ENCODE peak calls at places on chromosomes 3 and 15, in nine cellular contexts. L is transverse colon; D is effector memory CD4-positive, alpha-beta T cell; W is Peyer's patch; U is PC-9; S is esophagus squamous epithelium; E is ovary; V is heart left ventricle; T is CD8-positive, alpha-beta memory T cell. I is an unnamed sample.

GRCh38 chr3:127768346-127769008 is 53.8 kb downstream of the MGLL start:
- DNase-seq in L (no peak), D (no peak), W (no peak), U (peak), S (no peak), E (no peak), V (no peak), T (no peak), I (no peak)

GRCh38 chr3:46576386-46576785 is 10.3 kb upstream of the LRRC2 start:
- DNase-seq in L (no peak), D (no peak), W (no peak), U (no peak), S (no peak), E (no peak), V (no peak), T (no peak), I (no peak)

GRCh38 chr3:5092018-5092417 is 30.1 kb upstream of the ARL8B start:
- DNase-seq in L (no peak), D (no peak), W (peak), U (peak), S (no peak), E (no peak), V (no peak), T (no peak), I (no peak)

GRCh38 chr3:52098108-52098507 is 41.7 kb upstream of the DUSP7 start:
- DNase-seq in L (no peak), D (no peak), W (no peak), U (no peak), S (no peak), E (no peak), V (peak), T (no peak), I (no peak)

GRCh38 chr3:24160424-24160823 is 215.3 kb downstream of the NR1D2 start:
- DNase-seq in L (no peak), D (no peak), W (no peak), U (no peak), S (no peak), E (peak), V (no peak), T (no peak), I (no peak)

GRCh38 chr15:95698230-95698629 is 632.3 kb upstream of the NR2F2 start:
- DNase-seq in L (no peak), D (no peak), W (no peak), U (no peak), S (no peak), E (no peak), V (no peak), T (no peak), I (no peak)

GRCh38 chr15:40287968-40288367 is 5.1 kb upstream of the ANKRD63 start:
- DNase-seq in L (no peak), D (no peak), W (no peak), U (no peak), S (no peak), E (no peak), V (peak), T (no peak), I (no peak)

GRCh38 chr3:58419782-58420512 is 13.7 kb downstream of the PDHB start:
- DNase-seq in L (peak), D (no peak), W (peak), U (no peak), S (no peak), E (no peak), V (no peak), T (no peak), I (peak)

GRCh38 chr3:49563040-49563578 is 8.8 kb downstream of the BSN start:
- DNase-seq in L (no peak), D (no peak), W (peak), U (no peak), S (no peak), E (no peak), V (no peak), T (no peak), I (no peak)

GRCh38 chr3:20905210-20905805 is 719.3 kb upstream of the SGO1 start:
- DNase-seq in L (no peak), D (no peak), W (no peak), U (no peak), S (no peak), E (no peak), V (no peak), T (no peak), I (no peak)

GRCh38 chr3:123282461-123282860 is 80.7 kb downstream of the SEC22A start:
- DNase-seq in L (no peak), D (no peak), W (no peak), U (no peak), S (no peak), E (no peak), V (no peak), T (no peak), I (no peak)

DNA sequence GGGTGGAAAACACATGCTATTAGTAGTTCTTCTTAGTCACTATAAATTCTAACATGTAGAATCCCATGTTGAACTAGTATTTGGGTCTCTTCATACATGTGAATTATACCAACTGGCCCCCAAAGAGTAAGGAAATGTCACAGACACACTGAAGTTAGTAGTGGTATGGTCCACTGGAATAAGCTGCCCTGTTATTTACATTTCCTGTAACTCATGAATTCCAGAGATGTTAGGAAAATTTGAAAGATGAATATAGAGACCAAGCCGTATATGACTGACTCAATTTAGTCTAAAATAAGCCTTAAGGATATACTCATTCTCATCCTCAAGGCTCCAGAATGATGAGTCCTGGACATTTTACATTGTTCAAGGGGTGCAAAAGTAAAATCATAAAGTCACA is 81.2 kb downstream of the FBXL22 start:
- DNase-seq in L (no peak), D (no peak), W (no peak), U (no peak), S (no peak), E (no peak), V (no peak), T (no peak), I (no peak)
- H3K27ac ChIP-seq in L (peak), D (no peak), W (no peak), U (no peak), S (no peak), E (no peak), V (no peak), T (no peak), I (no peak)

GRCh38 chr3:43707266-43707665 is 16.5 kb downstream of the ABHD5 start:
- DNase-seq in L (no peak), D (no peak), W (no peak), U (peak), S (no peak), E (no peak), V (no peak), T (no peak), I (no peak)
- H3K27ac ChIP-seq in L (no peak), D (no peak), W (no peak), U (peak), S (peak), E (no peak), V (no peak), T (no peak), I (no peak)

GRCh38 chr15:52234596-52235541 is 43.7 kb upstream of the GNB5 start:
- DNase-seq in L (peak), D (no peak), W (peak), U (no peak), S (no peak), E (no peak), V (no peak), T (no peak), I (peak)
- H3K27ac ChIP-seq in L (no peak), D (no peak), W (peak), U (no peak), S (no peak), E (no peak), V (no peak), T (no peak), I (no peak)

GRCh38 chr3:185646382-185647133 is 60.5 kb downstream of the SENP2 start:
- DNase-seq in L (no peak), D (no peak), W (no peak), U (no peak), S (no peak), E (no peak), V (no peak), T (no peak), I (no peak)
- H3K27ac ChIP-seq in L (no peak), D (no peak), W (no peak), U (no peak), S (no peak), E (no peak), V (no peak), T (no peak), I (no peak)

DNA sequence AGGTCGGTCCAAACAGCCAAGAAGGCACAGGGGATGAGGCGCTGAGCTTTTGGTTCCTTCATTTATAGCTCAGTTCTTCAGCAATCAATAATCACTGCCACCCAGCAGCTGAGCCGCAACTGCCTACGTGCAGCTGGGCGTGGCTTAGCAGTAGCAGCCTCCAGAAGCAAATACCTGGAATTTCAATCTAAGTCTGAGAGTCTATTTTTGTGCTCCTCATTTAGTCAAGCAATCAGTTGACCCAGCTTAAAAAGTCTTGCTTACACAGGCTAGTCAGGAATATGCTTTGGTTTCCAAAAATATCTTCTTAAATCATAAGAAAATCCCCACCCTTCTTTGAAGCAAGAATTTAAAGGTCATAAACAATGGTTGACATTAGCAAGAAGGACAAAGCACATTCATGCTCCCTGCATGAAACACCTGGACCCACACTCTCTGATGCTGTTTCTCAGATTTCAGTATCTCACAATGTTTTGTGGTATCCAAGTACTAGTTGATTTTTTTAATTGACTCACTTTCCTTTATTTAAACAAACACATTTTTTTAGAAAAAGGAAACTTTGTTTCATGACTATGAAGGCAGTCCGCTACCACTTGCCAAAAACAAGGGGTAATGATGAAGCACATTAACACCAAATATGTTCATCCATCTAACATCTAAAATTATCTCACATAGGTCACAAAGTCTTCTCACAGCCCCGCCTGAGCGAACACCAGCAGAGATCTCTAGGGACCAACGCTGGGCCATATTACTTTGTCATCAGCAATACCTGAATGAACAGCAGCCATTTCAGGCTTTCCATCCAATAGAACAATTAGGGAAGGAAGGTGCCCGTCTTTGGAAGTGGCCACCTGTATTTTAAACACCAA is 106.1 kb downstream of the OXNAD1 start:
- DNase-seq in L (no peak), D (no peak), W (no peak), U (no peak), S (no peak), E (no peak), V (no peak), T (no peak), I (no peak)
- H3K27ac ChIP-seq in L (peak), D (no peak), W (peak), U (no peak), S (no peak), E (no peak), V (peak), T (no peak), I (peak)

GRCh38 chr15:73389971-73390544 is 21.3 kb upstream of the HCN4 start:
- DNase-seq in L (no peak), D (no peak), W (no peak), U (no peak), S (no peak), E (no peak), V (no peak), T (no peak), I (peak)
- H3K27ac ChIP-seq in L (no peak), D (no peak), W (no peak), U (no peak), S (no peak), E (no peak), V (no peak), T (no peak), I (no peak)

GRCh38 chr3:129360224-129360623 is 68.2 kb downstream of the EFCAB12 start:
- DNase-seq in L (no peak), D (no peak), W (no peak), U (no peak), S (no peak), E (no peak), V (peak), T (no peak), I (no peak)
- H3K27ac ChIP-seq in L (no peak), D (no peak), W (no peak), U (no peak), S (no peak), E (no peak), V (no peak), T (no peak), I (no peak)